ENCODE peak calls at places on chromosomes 6 and 20, in nine cellular contexts. One of them, this sample, is unnamed.

GRCh38 chr20:47244451-47244850 is 112.0 kb downstream of the ZMYND8 start:
- DNase-seq in AG04450: no peak
- DNase-seq in naive thymus-derived CD4-positive, alpha-beta T cell: no peak
- DNase-seq in endodermal cell: no peak
- DNase-seq in cardiac muscle cell: no peak
- DNase-seq in adrenal gland: no peak
- DNase-seq in left lung: no peak
- DNase-seq in CD8-positive, alpha-beta T cell: no peak
- DNase-seq in A673: no peak
- DNase-seq in this sample: no peak

GRCh38 chr6:103122766-103123601 is 1729.5 kb downstream of the GRIK2 start:
- DNase-seq in left lung: peak; percentile 33
- DNase-seq in adrenal gland: peak; percentile 30
- DNase-seq in A673: peak; percentile 87
- DNase-seq in endodermal cell: peak; percentile 94
- DNase-seq in cardiac muscle cell: peak; percentile 90
- DNase-seq in CD8-positive, alpha-beta T cell: no peak
- DNase-seq in naive thymus-derived CD4-positive, alpha-beta T cell: no peak
- DNase-seq in AG04450: no peak
- DNase-seq in this sample: peak; percentile 72

GRCh38 chr20:33826270-33826897 is 15.2 kb downstream of the CHMP4B start:
- DNase-seq in endodermal cell: peak; percentile 77
- DNase-seq in A673: no peak
- DNase-seq in left lung: no peak
- DNase-seq in adrenal gland: no peak
- DNase-seq in cardiac muscle cell: no peak
- DNase-seq in CD8-positive, alpha-beta T cell: no peak
- DNase-seq in naive thymus-derived CD4-positive, alpha-beta T cell: no peak
- DNase-seq in AG04450: no peak
- DNase-seq in this sample: peak; percentile 66

GRCh38 chr6:11766589-11767450 is 11.8 kb downstream of the ADTRP start:
- DNase-seq in cardiac muscle cell: no peak
- DNase-seq in A673: peak; percentile 40
- DNase-seq in CD8-positive, alpha-beta T cell: no peak
- DNase-seq in adrenal gland: no peak
- DNase-seq in AG04450: peak; percentile 88
- DNase-seq in endodermal cell: no peak
- DNase-seq in left lung: no peak
- DNase-seq in naive thymus-derived CD4-positive, alpha-beta T cell: no peak
- DNase-seq in this sample: no peak

GRCh38 chr6:152428126-152428525 is 209.0 kb downstream of the SYNE1 start:
- DNase-seq in adrenal gland: no peak
- DNase-seq in left lung: no peak
- DNase-seq in cardiac muscle cell: no peak
- DNase-seq in naive thymus-derived CD4-positive, alpha-beta T cell: no peak
- DNase-seq in CD8-positive, alpha-beta T cell: no peak
- DNase-seq in A673: peak; percentile 1
- DNase-seq in endodermal cell: peak; percentile 67
- DNase-seq in AG04450: no peak
- DNase-seq in this sample: no peak

GRCh38 chr6:126721581-126722145 is 381.7 kb downstream of the CENPW start:
- DNase-seq in AG04450: peak; percentile 70
- DNase-seq in adrenal gland: no peak
- DNase-seq in A673: no peak
- DNase-seq in left lung: no peak
- DNase-seq in naive thymus-derived CD4-positive, alpha-beta T cell: no peak
- DNase-seq in cardiac muscle cell: no peak
- DNase-seq in CD8-positive, alpha-beta T cell: no peak
- DNase-seq in endodermal cell: no peak
- DNase-seq in this sample: no peak

GRCh38 chr6:2739335-2739734 is 11.4 kb downstream of the MYLK4 start:
- DNase-seq in AG04450: peak; percentile 38
- DNase-seq in naive thymus-derived CD4-positive, alpha-beta T cell: no peak
- DNase-seq in adrenal gland: no peak
- DNase-seq in A673: peak; percentile 22
- DNase-seq in endodermal cell: no peak
- DNase-seq in cardiac muscle cell: no peak
- DNase-seq in CD8-positive, alpha-beta T cell: no peak
- DNase-seq in left lung: no peak
- DNase-seq in this sample: no peak

GRCh38 chr6:161225677-161226004 is 48.2 kb downstream of the AGPAT4 start:
- DNase-seq in adrenal gland: no peak
- DNase-seq in left lung: no peak
- DNase-seq in cardiac muscle cell: no peak
- DNase-seq in AG04450: no peak
- DNase-seq in A673: no peak
- DNase-seq in endodermal cell: no peak
- DNase-seq in CD8-positive, alpha-beta T cell: no peak
- DNase-seq in naive thymus-derived CD4-positive, alpha-beta T cell: no peak
- DNase-seq in this sample: no peak

GRCh38 chr20:63737940-63738686 is 1.5 kb upstream of the SLC2A4RG start:
- DNase-seq in adrenal gland: no peak
- DNase-seq in cardiac muscle cell: no peak
- DNase-seq in A673: no peak
- DNase-seq in AG04450: no peak
- DNase-seq in left lung: peak; percentile 76
- DNase-seq in CD8-positive, alpha-beta T cell: peak; percentile 38
- DNase-seq in endodermal cell: peak; percentile 78
- DNase-seq in naive thymus-derived CD4-positive, alpha-beta T cell: peak; percentile 53
- DNase-seq in this sample: no peak

GRCh38 chr6:91464201-91464600 is 877.3 kb upstream of the MAP3K7 start:
- DNase-seq in cardiac muscle cell: no peak
- DNase-seq in A673: no peak
- DNase-seq in CD8-positive, alpha-beta T cell: no peak
- DNase-seq in left lung: no peak
- DNase-seq in adrenal gland: no peak
- DNase-seq in AG04450: no peak
- DNase-seq in naive thymus-derived CD4-positive, alpha-beta T cell: no peak
- DNase-seq in endodermal cell: no peak
- DNase-seq in this sample: no peak

GRCh38 chr6:169981051-169981450 is 229.6 kb downstream of the ERMARD start:
- DNase-seq in endodermal cell: no peak
- DNase-seq in CD8-positive, alpha-beta T cell: no peak
- DNase-seq in naive thymus-derived CD4-positive, alpha-beta T cell: no peak
- DNase-seq in AG04450: no peak
- DNase-seq in adrenal gland: no peak
- DNase-seq in A673: no peak
- DNase-seq in cardiac muscle cell: no peak
- DNase-seq in left lung: peak; percentile 43
- DNase-seq in this sample: no peak

GRCh38 chr6:146543940-146544661 is 468 bp downstream of the RAB32 start:
- DNase-seq in CD8-positive, alpha-beta T cell: no peak
- DNase-seq in AG04450: no peak
- DNase-seq in cardiac muscle cell: peak; percentile 29
- DNase-seq in adrenal gland: no peak
- DNase-seq in left lung: peak; percentile 88
- DNase-seq in A673: no peak
- DNase-seq in naive thymus-derived CD4-positive, alpha-beta T cell: peak; percentile 20
- DNase-seq in endodermal cell: peak; percentile 81
- DNase-seq in this sample: no peak

GRCh38 chr6:147970970-147971369 is 371.7 kb upstream of the SASH1 start:
- DNase-seq in left lung: no peak
- DNase-seq in naive thymus-derived CD4-positive, alpha-beta T cell: no peak
- DNase-seq in A673: peak; percentile 55
- DNase-seq in endodermal cell: no peak
- DNase-seq in adrenal gland: no peak
- DNase-seq in CD8-positive, alpha-beta T cell: no peak
- DNase-seq in AG04450: no peak
- DNase-seq in cardiac muscle cell: peak; percentile 16
- DNase-seq in this sample: no peak

GRCh38 chr6:91490672-91491071 is 903.8 kb upstream of the MAP3K7 start:
- DNase-seq in cardiac muscle cell: no peak
- DNase-seq in CD8-positive, alpha-beta T cell: no peak
- DNase-seq in A673: peak; percentile 44
- DNase-seq in left lung: no peak
- DNase-seq in adrenal gland: no peak
- DNase-seq in endodermal cell: no peak
- DNase-seq in naive thymus-derived CD4-positive, alpha-beta T cell: no peak
- DNase-seq in AG04450: no peak
- DNase-seq in this sample: no peak

DNA sequence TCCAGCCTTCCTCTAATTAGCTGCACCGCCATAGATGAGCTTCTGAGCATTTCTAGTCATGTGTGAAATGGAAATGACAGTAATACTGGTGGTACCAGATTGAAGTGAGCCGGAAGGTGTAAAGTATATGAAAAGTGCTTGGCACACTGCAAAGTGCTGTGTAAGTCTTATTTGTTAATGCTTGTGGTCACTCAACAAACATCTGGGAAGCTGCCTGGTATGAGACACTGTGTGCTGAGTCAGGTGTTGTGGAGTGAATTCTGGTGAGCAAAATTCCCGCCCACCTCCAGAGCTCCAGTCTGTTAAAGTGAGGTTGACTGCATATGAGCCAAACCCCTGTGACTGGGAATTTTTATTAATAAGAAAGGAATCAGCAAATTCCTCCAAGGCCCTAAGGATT is 12.5 kb downstream of the DAAM2 start:
- DNase-seq in CD8-positive, alpha-beta T cell: no peak
- DNase-seq in AG04450: no peak
- DNase-seq in cardiac muscle cell: no peak
- DNase-seq in adrenal gland: no peak
- DNase-seq in A673: no peak
- DNase-seq in naive thymus-derived CD4-positive, alpha-beta T cell: no peak
- DNase-seq in left lung: no peak
- DNase-seq in endodermal cell: no peak
- DNase-seq in this sample: no peak
- H3K27ac ChIP-seq in CD8-positive, alpha-beta T cell: no peak overlapping the region
- H3K27ac ChIP-seq in AG04450: no peak overlapping the region
- H3K27ac ChIP-seq in cardiac muscle cell: no peak overlapping the region
- H3K27ac ChIP-seq in adrenal gland: no peak overlapping the region
- H3K27ac ChIP-seq in A673: no peak overlapping the region
- H3K27ac ChIP-seq in naive thymus-derived CD4-positive, alpha-beta T cell: no peak overlapping the region
- H3K27ac ChIP-seq in left lung: no peak overlapping the region
- H3K27ac ChIP-seq in endodermal cell: no peak overlapping the region
- H3K27ac ChIP-seq in this sample: no peak overlapping the region

GRCh38 chr6:79186564-79186963 is 47.9 kb downstream of the HMGN3 start:
- DNase-seq in naive thymus-derived CD4-positive, alpha-beta T cell: no peak
- DNase-seq in left lung: no peak
- DNase-seq in adrenal gland: no peak
- DNase-seq in CD8-positive, alpha-beta T cell: no peak
- DNase-seq in endodermal cell: no peak
- DNase-seq in A673: no peak
- DNase-seq in AG04450: no peak
- DNase-seq in cardiac muscle cell: no peak
- DNase-seq in this sample: no peak
- H3K4me3 ChIP-seq in naive thymus-derived CD4-positive, alpha-beta T cell: no peak overlapping the region
- H3K4me3 ChIP-seq in left lung: no peak overlapping the region
- H3K4me3 ChIP-seq in adrenal gland: no peak overlapping the region
- H3K4me3 ChIP-seq in CD8-positive, alpha-beta T cell: no peak overlapping the region
- H3K4me3 ChIP-seq in endodermal cell: no peak overlapping the region
- H3K4me3 ChIP-seq in A673: no peak overlapping the region
- H3K4me3 ChIP-seq in AG04450: no peak overlapping the region
- H3K4me3 ChIP-seq in cardiac muscle cell: no peak overlapping the region
- H3K4me3 ChIP-seq in this sample: no peak overlapping the region

DNA sequence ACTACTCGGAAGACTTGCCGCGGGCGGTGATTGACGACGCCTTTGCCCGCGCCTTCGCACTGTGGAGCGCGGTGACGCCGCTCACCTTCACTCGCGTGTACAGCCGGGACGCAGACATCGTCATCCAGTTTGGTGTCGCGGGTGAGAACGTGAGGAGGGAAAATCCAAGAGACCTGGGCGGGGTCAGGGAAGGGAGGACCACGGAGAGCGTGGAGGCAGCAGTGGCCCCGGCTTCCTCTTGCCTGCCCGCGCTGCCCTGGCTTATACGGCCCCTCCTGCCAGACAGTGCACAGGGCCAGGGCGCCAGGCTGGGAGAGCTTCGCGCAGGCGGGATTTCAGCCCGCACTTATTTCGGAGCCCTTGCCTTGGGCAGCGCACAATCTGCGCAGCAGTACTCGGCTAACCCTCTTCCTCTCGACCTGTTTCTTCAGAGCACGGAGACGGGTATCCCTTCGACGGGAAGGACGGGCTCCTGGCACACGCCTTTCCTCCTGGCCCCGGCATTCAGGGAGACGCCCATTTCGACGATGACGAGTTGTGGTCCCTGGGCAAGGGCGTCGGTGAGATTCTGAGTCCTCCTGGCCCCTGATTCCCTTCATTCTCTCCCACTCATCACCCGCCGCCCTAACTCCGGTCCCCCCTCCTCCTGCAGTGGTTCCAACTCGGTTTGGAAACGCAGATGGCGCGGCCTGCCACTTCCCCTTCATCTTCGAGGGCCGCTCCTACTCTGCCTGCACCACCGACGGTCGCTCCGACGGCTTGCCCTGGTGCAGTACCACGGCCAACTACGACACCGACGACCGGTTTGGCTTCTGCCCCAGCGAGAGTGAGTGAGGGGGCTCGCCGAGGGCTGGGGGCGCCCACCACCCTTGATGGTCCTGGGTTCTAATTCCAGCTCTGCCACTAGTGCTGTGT is 2.0 kb downstream of the MMP9 start:
- DNase-seq in A673: no peak
- DNase-seq in naive thymus-derived CD4-positive, alpha-beta T cell: no peak
- DNase-seq in endodermal cell: no peak
- DNase-seq in CD8-positive, alpha-beta T cell: peak; percentile 38
- DNase-seq in cardiac muscle cell: no peak
- DNase-seq in adrenal gland: no peak
- DNase-seq in AG04450: no peak
- DNase-seq in left lung: peak; percentile 91
- DNase-seq in this sample: no peak
- H3K27me3 ChIP-seq in A673: no peaks in the 10 kb centered on the region
- H3K27me3 ChIP-seq in naive thymus-derived CD4-positive, alpha-beta T cell: peaks cover 16% of the 10 kb centered on the region
- H3K27me3 ChIP-seq in endodermal cell: peaks cover 7% of the 10 kb centered on the region
- H3K27me3 ChIP-seq in CD8-positive, alpha-beta T cell: peaks cover 46% of the 10 kb centered on the region
- H3K27me3 ChIP-seq in cardiac muscle cell: no peaks in the 10 kb centered on the region
- H3K27me3 ChIP-seq in adrenal gland: peaks cover 38% of the 10 kb centered on the region
- H3K27me3 ChIP-seq in AG04450: peaks cover 74% of the 10 kb centered on the region
- H3K27me3 ChIP-seq in left lung: peaks cover 45% of the 10 kb centered on the region
- H3K27me3 ChIP-seq in this sample: no peaks in the 10 kb centered on the region

GRCh38 chr6:5457983-5458683 is 196.8 kb downstream of the FARS2 start:
- DNase-seq in endodermal cell: no peak
- DNase-seq in AG04450: no peak
- DNase-seq in left lung: no peak
- DNase-seq in CD8-positive, alpha-beta T cell: no peak
- DNase-seq in cardiac muscle cell: no peak
- DNase-seq in adrenal gland: no peak
- DNase-seq in naive thymus-derived CD4-positive, alpha-beta T cell: no peak
- DNase-seq in A673: no peak
- DNase-seq in this sample: no peak
- H3K27ac ChIP-seq in endodermal cell: no peak overlapping the region
- H3K27ac ChIP-seq in AG04450: no peak overlapping the region
- H3K27ac ChIP-seq in left lung: peak overlapping the region; percentile 33
- H3K27ac ChIP-seq in CD8-positive, alpha-beta T cell: no peak overlapping the region
- H3K27ac ChIP-seq in cardiac muscle cell: no peak overlapping the region
- H3K27ac ChIP-seq in adrenal gland: no peak overlapping the region
- H3K27ac ChIP-seq in naive thymus-derived CD4-positive, alpha-beta T cell: no peak overlapping the region
- H3K27ac ChIP-seq in A673: no peak overlapping the region
- H3K27ac ChIP-seq in this sample: no peak overlapping the region

GRCh38 chr6:34223381-34223963 is 13.2 kb upstream of the HMGA1 start:
- DNase-seq in A673: no peak
- DNase-seq in cardiac muscle cell: no peak
- DNase-seq in left lung: peak; percentile 77
- DNase-seq in adrenal gland: no peak
- DNase-seq in CD8-positive, alpha-beta T cell: no peak
- DNase-seq in endodermal cell: no peak
- DNase-seq in AG04450: no peak
- DNase-seq in naive thymus-derived CD4-positive, alpha-beta T cell: no peak
- DNase-seq in this sample: no peak
- H3K4me3 ChIP-seq in A673: peak overlapping the region; percentile 29
- H3K4me3 ChIP-seq in cardiac muscle cell: no peak overlapping the region
- H3K4me3 ChIP-seq in left lung: peak overlapping the region; percentile 11
- H3K4me3 ChIP-seq in adrenal gland: peak overlapping the region; percentile 4
- H3K4me3 ChIP-seq in CD8-positive, alpha-beta T cell: no peak overlapping the region
- H3K4me3 ChIP-seq in endodermal cell: peak overlapping the region; percentile 69
- H3K4me3 ChIP-seq in AG04450: peak overlapping the region; percentile 32
- H3K4me3 ChIP-seq in naive thymus-derived CD4-positive, alpha-beta T cell: no peak overlapping the region
- H3K4me3 ChIP-seq in this sample: peak overlapping the region; percentile 35